ENCODE peak calls at places on chromosomes 4 and X, in ten cellular contexts. V, P, B, D, E, J, T, H, S and F are unnamed samples.

GRCh38 chrX:13305091-13305490 is 14.8 kb downstream of the ATXN3L start:
- DNase-seq in V (peak; percentile 22), P (no peak), B (no peak), D (no peak), E (no peak), J (no peak), T (no peak), H (no peak), S (no peak), F (no peak)

GRCh38 chr4:2834001-2834921 is 9.4 kb upstream of the ADD1 start:
- DNase-seq in V (no peak), P (no peak), B (no peak), D (no peak), E (peak; percentile 37), J (no peak), T (no peak), H (peak; percentile 57), S (no peak), F (no peak)

GRCh38 chrX:39938466-39938865 is 159.3 kb downstream of the BCOR start:
- DNase-seq in V (no peak), P (no peak), B (no peak), D (no peak), E (no peak), J (no peak), T (no peak), H (no peak), S (no peak), F (no peak)

GRCh38 chrX:47514553-47515235 is 31.7 kb upstream of the ZNF41 start:
- DNase-seq in V (no peak), P (peak; percentile 59), B (peak; percentile 47), D (no peak), E (no peak), J (no peak), T (no peak), H (no peak), S (no peak), F (peak; percentile 31)

GRCh38 chrX:15834827-15835595 is 19.6 kb downstream of the AP1S2 start:
- DNase-seq in V (peak; percentile 66), P (peak; percentile 47), B (no peak), D (no peak), E (no peak), J (no peak), T (peak; percentile 13), H (no peak), S (no peak), F (no peak)

GRCh38 chr4:98833384-98833783 is 95.5 kb downstream of the EIF4E start:
- DNase-seq in V (peak; percentile 28), P (no peak), B (no peak), D (no peak), E (no peak), J (no peak), T (peak; percentile 75), H (no peak), S (peak; percentile 33), F (no peak)

GRCh38 chrX:150692837-150693781 is at the start of gene MTMR1:
- DNase-seq in V (peak; percentile 17), P (no peak), B (no peak), D (peak; percentile 19), E (peak; percentile 87), J (no peak), T (peak; percentile 55), H (peak; percentile 76), S (peak; percentile 18), F (no peak)

GRCh38 chrX:124346877-124347241 is 496 bp downstream of the SH2D1A start:
- DNase-seq in V (no peak), P (no peak), B (no peak), D (no peak), E (no peak), J (no peak), T (no peak), H (no peak), S (no peak), F (no peak)

GRCh38 chr4:126851391-126851790 is 781.4 kb upstream of the INTU start:
- DNase-seq in V (no peak), P (peak; percentile 78), B (peak; percentile 49), D (no peak), E (no peak), J (no peak), T (no peak), H (no peak), S (no peak), F (peak; percentile 31)

GRCh38 chrX:38985375-38985774 is 184.1 kb downstream of the MID1IP1 start:
- DNase-seq in V (peak; percentile 37), P (no peak), B (peak; percentile 20), D (no peak), E (peak; percentile 62), J (no peak), T (peak; percentile 36), H (no peak), S (no peak), F (no peak)

GRCh38 chr4:6391852-6392188 is 80.6 kb downstream of the PPP2R2C start:
- DNase-seq in V (no peak), P (no peak), B (no peak), D (no peak), E (no peak), J (no peak), T (no peak), H (no peak), S (no peak), F (no peak)
- H3K4me3 ChIP-seq in V (no peak overlapping the region), P (no peak overlapping the region), B (no peak overlapping the region), D (no peak overlapping the region), E (no peak overlapping the region), J (no peak overlapping the region), T (no peak overlapping the region), H (no peak overlapping the region), S (no peak overlapping the region), F (no peak overlapping the region)

DNA sequence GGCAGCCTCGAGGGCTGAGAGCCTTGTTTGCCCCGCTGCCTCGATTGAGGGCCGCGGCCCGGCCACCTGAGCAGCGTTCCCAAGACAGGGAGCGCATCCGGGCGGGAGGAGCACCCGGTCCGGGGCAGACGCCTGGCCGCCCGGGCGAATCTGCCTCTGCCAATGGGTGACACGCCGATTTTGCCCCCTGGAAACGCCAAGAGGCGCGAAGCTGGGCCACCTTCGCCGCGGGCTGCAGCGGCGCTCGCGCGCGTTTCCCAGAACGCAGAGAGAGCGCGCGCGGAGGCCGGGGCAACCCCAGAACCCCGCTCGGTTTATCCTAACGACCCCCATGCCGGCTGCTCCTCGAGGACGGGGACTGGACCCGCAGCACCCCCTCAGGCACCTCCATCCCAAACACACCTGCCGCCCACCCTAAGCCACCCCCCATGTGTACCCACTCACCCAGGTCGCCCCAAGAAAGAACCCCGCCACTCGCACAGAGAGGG is 576 bp downstream of the MAP7D2 start:
- DNase-seq in V (peak; percentile 23), P (no peak), B (no peak), D (no peak), E (peak; percentile 73), J (no peak), T (no peak), H (no peak), S (no peak), F (no peak)
- H3K4me3 ChIP-seq in V (no peak overlapping the region), P (peak overlapping the region; percentile 23), B (peak overlapping the region; percentile 33), D (no peak overlapping the region), E (peak overlapping the region; percentile 33), J (no peak overlapping the region), T (peak overlapping the region; percentile 20), H (no peak overlapping the region), S (peak overlapping the region; percentile 36), F (peak overlapping the region; percentile 37)

DNA sequence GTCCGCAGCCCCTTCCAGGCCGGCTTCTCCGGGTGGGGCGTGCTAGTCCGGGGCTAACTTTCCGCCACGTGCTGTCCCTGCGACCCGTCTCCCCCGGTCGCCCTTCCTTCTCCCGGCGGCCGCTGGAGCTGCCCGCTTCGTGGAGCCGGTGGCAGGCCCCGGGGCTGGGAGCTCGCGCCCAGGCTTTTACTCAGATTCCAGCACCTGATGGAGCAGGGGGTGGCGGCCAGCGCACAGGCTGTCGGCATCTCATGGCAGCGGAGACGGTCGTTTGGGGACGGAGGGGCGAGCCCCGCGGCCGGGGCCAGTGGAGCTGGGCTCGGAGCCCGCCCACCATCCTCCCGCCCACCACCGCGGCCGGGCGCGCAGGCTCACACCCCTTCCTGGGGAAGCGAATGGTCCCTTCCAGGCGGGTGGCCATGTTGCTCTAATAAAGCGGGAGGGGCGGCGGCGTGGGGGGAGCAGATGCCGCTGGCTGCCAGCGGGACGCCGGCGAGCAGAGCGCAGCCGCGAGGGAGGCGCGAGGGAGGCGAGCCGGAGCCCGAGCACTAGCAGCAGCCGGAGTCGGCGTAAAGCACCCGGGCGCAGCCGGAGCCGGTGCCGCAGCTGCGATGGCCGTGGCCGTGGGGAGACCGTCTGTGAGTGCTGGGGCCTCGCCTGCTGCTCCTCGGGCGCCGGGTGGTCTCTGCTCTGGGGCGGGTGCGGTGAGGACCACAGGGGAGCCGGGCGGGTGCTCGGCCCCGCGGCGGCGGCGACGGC is at the start of gene SEPTIN11:
- DNase-seq in V (peak; percentile 98), P (peak; percentile 89), B (peak; percentile 94), D (peak; percentile 88), E (peak; percentile 93), J (peak; percentile 71), T (peak; percentile 96), H (peak; percentile 98), S (peak; percentile 95), F (peak; percentile 89)
- H3K4me3 ChIP-seq in V (peak within 1 kb of the TSS; percentile 88), P (peak within 1 kb of the TSS; percentile 95), B (peak within 1 kb of the TSS; percentile 91), D (peak within 1 kb of the TSS; percentile 62), E (peak within 1 kb of the TSS; percentile 99), J (peak within 1 kb of the TSS; percentile 92), T (peak within 1 kb of the TSS; percentile 60), H (peak within 1 kb of the TSS; percentile 84), S (peak within 1 kb of the TSS; percentile 76), F (peak within 1 kb of the TSS; percentile 62)

DNA sequence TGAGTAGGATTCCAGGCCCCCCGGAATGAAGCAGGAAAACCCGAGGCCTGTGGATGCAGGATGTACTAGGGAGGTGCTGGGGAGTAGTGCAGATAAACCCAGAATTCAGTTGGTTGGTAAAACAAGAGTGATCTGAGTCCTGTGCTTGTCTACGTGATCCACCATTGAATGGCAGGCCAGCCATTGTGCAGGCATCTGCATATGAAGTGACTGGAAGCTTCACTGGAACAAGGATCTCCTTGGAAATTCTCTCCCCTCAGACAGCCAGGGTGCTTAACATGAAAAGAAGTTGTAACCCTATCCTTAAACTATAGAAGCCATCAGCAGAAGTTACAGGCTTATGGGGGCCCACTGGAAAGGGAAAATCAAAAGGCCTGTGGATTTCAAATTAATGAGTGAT is 656 bp upstream of the GSPT2 start:
- DNase-seq in V (no peak), P (no peak), B (no peak), D (no peak), E (peak; percentile 26), J (no peak), T (no peak), H (no peak), S (no peak), F (no peak)
- H3K4me3 ChIP-seq in V (no peak overlapping the region), P (no peak overlapping the region), B (peak overlapping the region; percentile 77), D (no peak overlapping the region), E (no peak overlapping the region), J (peak overlapping the region; percentile 71), T (no peak overlapping the region), H (no peak overlapping the region), S (peak overlapping the region; percentile 74), F (no peak overlapping the region)

GRCh38 chrX:49064735-49065134 is 5.9 kb downstream of the CCDC120 start:
- DNase-seq in V (no peak), P (no peak), B (no peak), D (no peak), E (peak; percentile 59), J (no peak), T (no peak), H (no peak), S (no peak), F (no peak)
- H3K4me3 ChIP-seq in V (no peak overlapping the region), P (no peak overlapping the region), B (no peak overlapping the region), D (no peak overlapping the region), E (no peak overlapping the region), J (no peak overlapping the region), T (no peak overlapping the region), H (no peak overlapping the region), S (no peak overlapping the region), F (no peak overlapping the region)